ENCODE peak calls at places on chromosomes 13 and 19, in six cellular contexts. U is AG09319; M is CD8-positive, alpha-beta T cell; I is progenitor cell of endocrine pancreas; C is fibroblast of villous mesenchyme; R is BJ. V is an unnamed sample.

GRCh38 chr19:3474015-3474414 is 6.3 kb downstream of the SMIM24 start:
- DNase-seq in U (no peak), M (no peak), I (no peak), C (no peak), R (no peak), V (no peak)

GRCh38 chr13:31594056-31594455 is 145.3 kb upstream of the RXFP2 start:
- DNase-seq in U (no peak), M (no peak), I (no peak), C (no peak), R (no peak), V (no peak)

GRCh38 chr19:17803264-17803896 is 8.4 kb downstream of the B3GNT3 start:
- DNase-seq in U (no peak), M (peak), I (no peak), C (no peak), R (no peak), V (no peak)

GRCh38 chr19:17479325-17479791 is 9.0 kb downstream of the SLC27A1 start:
- DNase-seq in U (no peak), M (no peak), I (no peak), C (peak), R (no peak), V (no peak)

GRCh38 chr19:1725100-1726064 is 27.9 kb upstream of the ONECUT3 start:
- DNase-seq in U (peak), M (no peak), I (peak), C (peak), R (no peak), V (no peak)

GRCh38 chr13:75860935-75861334 is 224.8 kb downstream of the LMO7 start:
- DNase-seq in U (no peak), M (no peak), I (no peak), C (no peak), R (no peak), V (no peak)

GRCh38 chr19:1087813-1088418 is 7.3 kb downstream of the POLR2E start:
- DNase-seq in U (no peak), M (peak), I (no peak), C (no peak), R (no peak), V (peak)

GRCh38 chr19:22625266-22626035 is 8.7 kb upstream of the ZNF492 start:
- DNase-seq in U (no peak), M (no peak), I (no peak), C (no peak), R (no peak), V (no peak)

GRCh38 chr13:18949970-18950369 is 231.7 kb downstream of the TUBA3C start:
- DNase-seq in U (no peak), M (no peak), I (no peak), C (no peak), R (no peak), V (no peak)

GRCh38 chr19:10288662-10289166 is 1.0 kb upstream of the ICAM5 start:
- DNase-seq in U (no peak), M (no peak), I (no peak), C (peak), R (no peak), V (no peak)

GRCh38 chr19:5020368-5020767 is 51.5 kb downstream of the KDM4B start:
- DNase-seq in U (no peak), M (no peak), I (no peak), C (no peak), R (no peak), V (no peak)

GRCh38 chr13:101942038-101942437 is 459.8 kb downstream of the FGF14 start:
- DNase-seq in U (no peak), M (no peak), I (no peak), C (peak), R (no peak), V (no peak)

GRCh38 chr13:40666905-40667621 is 622 bp upstream of the FOXO1 start:
- DNase-seq in U (no peak), M (peak), I (peak), C (no peak), R (no peak), V (peak)

GRCh38 chr13:46962286-46962941 is 65.6 kb upstream of the HTR2A start:
- DNase-seq in U (no peak), M (no peak), I (no peak), C (no peak), R (no peak), V (no peak)

GRCh38 chr13:20131057-20131832 is 29.6 kb downstream of the GJA3 start:
- DNase-seq in U (no peak), M (no peak), I (no peak), C (no peak), R (no peak), V (no peak)

GRCh38 chr13:27455331-27455855 is 5.0 kb upstream of the MTIF3 start:
- DNase-seq in U (no peak), M (no peak), I (no peak), C (peak), R (no peak), V (no peak)

GRCh38 chr19:38693380-38694223 is 46.2 kb downstream of the ACTN4 start:
- DNase-seq in U (no peak), M (peak), I (peak), C (peak), R (no peak), V (no peak)

GRCh38 chr19:38265213-38265861 is 964 bp downstream of the SPINT2 start:
- DNase-seq in U (no peak), M (peak), I (no peak), C (no peak), R (no peak), V (peak)

GRCh38 chr19:46967578-46968018 is 52.0 kb upstream of the NPAS1 start:
- DNase-seq in U (no peak), M (peak), I (no peak), C (no peak), R (no peak), V (no peak)

GRCh38 chr13:110714798-110715394 is 1.4 kb downstream of the ING1 start:
- DNase-seq in U (no peak), M (no peak), I (peak), C (no peak), R (no peak), V (peak)

GRCh38 chr13:67123165-67123564 is 107.0 kb downstream of the PCDH9 start:
- DNase-seq in U (no peak), M (no peak), I (no peak), C (no peak), R (no peak), V (no peak)

GRCh38 chr19:45079063-45079910 is at the start of gene GEMIN7:
- DNase-seq in U (no peak), M (peak), I (peak), C (peak), R (no peak), V (peak)
- TF ChIP-seq CTCF in U (no peak), M (no peak), I (peak), C (no peak), R (no peak), V (no peak)

GRCh38 chr19:42113641-42114348 is 18.5 kb downstream of the POU2F2 start:
- DNase-seq in U (peak), M (no peak), I (no peak), C (peak), R (peak), V (peak)
- TF ChIP-seq CTCF in U (peak), M (no peak), I (peak), C (peak), R (peak), V (no peak)

GRCh38 chr19:13152854-13153626 is 2.8 kb downstream of the IER2 start:
- DNase-seq in U (peak), M (peak), I (peak), C (peak), R (peak), V (peak)
- TF ChIP-seq CTCF in U (peak), M (no peak), I (peak), C (no peak), R (peak), V (no peak)

DNA sequence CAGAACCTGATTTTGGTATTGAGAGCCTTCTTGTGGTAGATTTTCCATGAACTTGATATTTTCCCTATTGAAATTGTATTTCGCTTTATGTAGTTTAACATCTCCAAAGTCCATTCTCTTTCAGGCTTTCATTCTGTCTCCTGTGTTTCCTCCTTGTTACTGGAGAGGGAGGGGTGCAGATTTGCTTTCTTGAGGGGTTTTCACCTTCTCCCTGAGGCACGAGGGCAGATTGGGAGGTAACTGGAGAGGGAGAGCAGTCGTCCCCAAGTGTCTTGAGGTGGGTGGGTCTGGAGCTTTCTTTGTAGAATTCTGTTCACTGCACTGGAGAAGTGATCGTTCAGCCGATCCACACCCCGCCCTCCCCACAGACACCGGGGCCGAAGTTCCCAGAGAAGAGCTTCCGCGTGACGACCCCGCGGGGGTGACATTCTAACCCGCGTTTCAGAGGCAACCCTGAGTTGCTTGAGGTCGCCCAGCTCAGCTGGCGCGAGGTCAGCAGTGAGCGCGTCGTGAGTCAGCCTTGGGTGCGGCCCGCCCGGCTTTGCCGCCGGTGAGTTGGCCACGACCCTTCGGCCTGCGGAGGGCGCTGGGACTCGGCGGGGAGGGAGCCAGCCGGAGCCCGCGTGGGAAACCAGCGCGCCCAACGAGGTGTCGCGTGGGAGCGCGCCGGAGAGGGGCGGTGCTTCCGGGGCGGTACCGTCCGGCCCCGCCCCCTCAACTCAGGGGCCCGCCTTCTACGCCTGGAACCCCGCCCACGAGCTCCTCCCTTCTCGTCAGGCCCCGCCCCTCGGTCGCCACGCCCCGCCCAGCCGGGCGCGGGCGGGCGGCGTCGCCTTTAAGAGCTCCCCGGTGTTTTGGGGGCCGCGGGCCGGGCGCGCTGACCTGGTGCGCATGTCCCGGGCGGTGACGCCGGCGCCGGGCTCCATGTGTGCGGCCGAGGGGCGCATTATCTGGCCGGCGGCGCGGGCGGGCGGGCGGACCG is at the start of gene GATAD2A:
- DNase-seq in U (peak), M (peak), I (peak), C (peak), R (peak), V (peak)
- TF ChIP-seq CTCF in U (peak), M (no peak), I (peak), C (peak), R (peak), V (no peak)

GRCh38 chr19:51708811-51709210 is 15.0 kb downstream of the HAS1 start:
- DNase-seq in U (no peak), M (no peak), I (no peak), C (no peak), R (no peak), V (no peak)
- TF ChIP-seq CTCF in U (no peak), M (no peak), I (no peak), C (no peak), R (no peak), V (no peak)

DNA sequence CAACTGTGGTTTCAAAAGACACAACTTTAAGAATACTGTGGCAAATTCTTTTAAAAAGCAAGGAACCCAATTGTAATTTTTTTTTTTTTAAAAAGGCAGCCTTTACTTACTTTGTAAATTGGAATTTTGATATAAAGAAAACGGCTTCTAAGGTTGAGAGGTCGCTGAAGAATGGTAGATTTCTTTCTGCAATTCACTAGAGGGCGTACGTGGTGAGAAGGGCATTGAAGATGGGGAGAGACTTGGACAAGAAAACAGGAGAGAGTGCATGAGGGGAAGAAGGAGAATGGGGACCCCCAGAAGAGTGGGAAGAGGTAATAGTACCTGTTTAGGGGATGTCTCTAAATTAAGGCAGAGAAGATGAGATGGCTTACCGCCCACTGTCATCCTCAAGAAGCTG is 33.5 kb upstream of the PABPC3 start:
- DNase-seq in U (no peak), M (no peak), I (no peak), C (no peak), R (no peak), V (no peak)
- TF ChIP-seq CTCF in U (no peak), M (no peak), I (no peak), C (no peak), R (no peak), V (no peak)

DNA sequence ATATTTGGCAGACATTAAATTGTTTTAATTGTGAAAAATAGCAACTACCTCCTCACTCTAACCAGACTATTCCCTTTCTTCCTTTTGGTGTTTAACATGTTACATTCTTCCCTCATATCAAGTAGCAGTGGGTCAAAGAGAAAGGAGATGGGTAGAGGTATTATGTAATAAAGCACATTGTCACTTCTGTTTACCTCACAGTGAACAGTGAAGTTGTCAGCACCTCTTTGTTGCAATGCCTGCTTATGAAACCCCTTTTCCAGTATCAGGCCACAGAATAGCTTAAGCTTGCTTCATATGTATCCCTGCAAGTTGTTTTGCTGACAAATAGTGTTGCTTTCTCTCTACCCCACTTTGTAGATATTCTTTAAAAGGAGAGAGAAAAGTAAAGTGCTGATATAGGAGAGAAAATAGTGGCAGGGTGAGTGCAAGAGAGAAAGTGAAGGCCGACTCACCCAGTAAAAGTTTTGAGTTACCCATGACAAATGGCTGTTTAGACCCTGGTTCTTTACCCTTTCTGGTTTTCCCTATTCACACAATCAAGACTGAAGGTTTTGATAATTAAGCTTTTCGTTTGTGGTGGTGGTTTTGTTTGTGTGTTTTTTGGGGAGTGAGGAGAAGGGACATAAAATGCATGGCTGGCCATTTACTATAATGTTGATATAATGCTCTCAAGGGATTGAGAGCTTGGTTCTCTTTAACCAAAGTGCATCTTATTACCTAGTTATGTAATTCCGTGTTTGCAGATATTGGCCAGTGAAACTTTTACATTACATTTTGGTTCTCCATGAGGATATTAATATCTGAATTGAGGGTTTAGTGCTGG is 3.7 kb downstream of the ITM2B start:
- DNase-seq in U (no peak), M (no peak), I (no peak), C (peak), R (no peak), V (no peak)
- TF ChIP-seq CTCF in U (no peak), M (no peak), I (no peak), C (no peak), R (no peak), V (no peak)

GRCh38 chr13:105139380-105140285 is 1395.8 kb downstream of the EFNB2 start:
- DNase-seq in U (no peak), M (peak), I (no peak), C (peak), R (no peak), V (peak)
- TF ChIP-seq CTCF in U (no peak), M (no peak), I (no peak), C (peak), R (no peak), V (no peak)

GRCh38 chr19:40663712-40664692 is 26.4 kb downstream of the NUMBL start:
- DNase-seq in U (no peak), M (no peak), I (no peak), C (peak), R (no peak), V (no peak)

GRCh38 chr19:40661616-40662015 is 28.8 kb downstream of the NUMBL start:
- DNase-seq in U (no peak), M (no peak), I (no peak), C (no peak), R (no peak), V (no peak)

GRCh38 chr19:40659566-40659965 is 30.9 kb downstream of the NUMBL start:
- DNase-seq in U (no peak), M (no peak), I (no peak), C (no peak), R (no peak), V (no peak)

GRCh38 chr19:40666803-40667438 is 23.5 kb downstream of the NUMBL start:
- DNase-seq in U (no peak), M (no peak), I (no peak), C (no peak), R (no peak), V (no peak)

GRCh38 chr19:40662925-40663711 is 27.3 kb downstream of the NUMBL start:
- DNase-seq in U (peak), M (peak), I (peak), C (peak), R (no peak), V (peak)
- TF ChIP-seq CTCF in U (no peak), M (peak), I (peak), C (peak), R (peak), V (peak)

GRCh38 chr13:29260684-29261083 is 334.8 kb downstream of the SLC7A1 start:
- DNase-seq in U (no peak), M (no peak), I (no peak), C (peak), R (no peak), V (no peak)
- TF ChIP-seq CTCF in U (no peak), M (no peak), I (no peak), C (peak), R (no peak), V (no peak)

V was measured in activated B cell treated with CpG ODN at 0.5 μM for 24 hours.